ENCODE peak calls at places on chromosomes 2 and 18, in eight cellular contexts. B is posterior vena cava; C is stimulated activated CD8-positive, alpha-beta memory T cell treated with anti-CD3 and anti-CD28 coated beads, Interleukin-12 subunit alpha, Interleukin-12 subunit beta, amount 100 ng/mL, for 4 hours; J is CD8-positive, alpha-beta T cell; I is nephron progenitor cell; F is psoas muscle; V is AG08396; D is MM.1S. Y is an unnamed sample.

GRCh38 chr2:190255668-190256067 is 64.0 kb downstream of the HIBCH start:
- DNase-seq in C (no peak), B (no peak), D (no peak), F (no peak), V (no peak), J (no peak), I (no peak), Y (no peak)

GRCh38 chr2:239368906-239369584 is 31.8 kb downstream of the HDAC4 start:
- DNase-seq in D (no peak), J (no peak), F (peak; percentile 36), B (peak; percentile 70), C (no peak), V (no peak), I (no peak), Y (no peak)

GRCh38 chr18:59570101-59570875 is 126.9 kb downstream of the CCBE1 start:
- DNase-seq in B (no peak), J (no peak), C (no peak), V (no peak), I (peak; percentile 22), F (no peak), D (no peak), Y (no peak)

GRCh38 chr2:14907014-14907612 is 274.6 kb downstream of the LRATD1 start:
- DNase-seq in B (no peak), F (no peak), D (no peak), J (no peak), I (no peak), C (no peak), V (no peak), Y (no peak)

GRCh38 chr2:204834716-204835115 is 289.4 kb downstream of the PARD3B start:
- DNase-seq in C (no peak), I (no peak), B (no peak), J (no peak), F (no peak), D (peak; percentile 16), V (no peak), Y (no peak)

GRCh38 chr2:127095367-127095641 is 11.7 kb downstream of the BIN1 start:
- DNase-seq in I (no peak), J (no peak), F (peak; percentile 53), C (no peak), V (no peak), B (no peak), D (no peak), Y (no peak)

GRCh38 chr18:48139427-48140347 is 209.2 kb upstream of the SMAD2 start:
- DNase-seq in C (no peak), V (no peak), B (no peak), F (no peak), D (no peak), J (no peak), I (no peak), Y (no peak)

GRCh38 chr18:33647365-33647764 is 69.3 kb downstream of the ASXL3 start:
- DNase-seq in D (no peak), I (no peak), F (no peak), C (no peak), J (no peak), V (no peak), B (no peak), Y (no peak)

GRCh38 chr2:8298783-8299182 is 383.1 kb upstream of the ID2 start:
- DNase-seq in V (no peak), J (no peak), F (no peak), B (no peak), D (no peak), I (no peak), C (no peak), Y (peak; percentile 30)

GRCh38 chr18:24274822-24275221 is 122.8 kb downstream of the OSBPL1A start:
- DNase-seq in C (no peak), F (no peak), B (no peak), I (no peak), D (no peak), J (no peak), V (no peak), Y (no peak)

GRCh38 chr2:80589070-80589469 is 284.5 kb upstream of the LRRTM1 start:
- DNase-seq in F (peak; percentile 23), V (no peak), I (no peak), D (no peak), C (no peak), J (no peak), B (no peak), Y (no peak)

GRCh38 chr2:166563894-166564293 is 69.8 kb upstream of the SCN7A start:
- DNase-seq in V (no peak), F (no peak), J (no peak), C (no peak), I (no peak), B (no peak), D (no peak), Y (no peak)

GRCh38 chr2:63819765-63820717 is 21.7 kb upstream of the UGP2 start:
- DNase-seq in V (no peak), J (no peak), C (no peak), B (no peak), D (no peak), I (no peak), F (peak; percentile 75), Y (no peak)

GRCh38 chr2:173940208-173941020 is 24.8 kb downstream of the SP3 start:
- DNase-seq in J (no peak), B (no peak), F (no peak), D (no peak), V (no peak), C (no peak), I (no peak), Y (no peak)

GRCh38 chr2:7773362-7773973 is 856.3 kb downstream of the RNF144A start:
- DNase-seq in C (no peak), I (no peak), J (no peak), D (peak; percentile 19), F (no peak), V (no peak), B (no peak), Y (peak; percentile 33)

GRCh38 chr2:237540823-237541222 is 25.6 kb upstream of the PRLH start:
- DNase-seq in F (peak; percentile 87), I (no peak), J (no peak), D (no peak), V (peak; percentile 82), C (no peak), B (no peak), Y (no peak)

GRCh38 chr18:47944972-47945843 is 14.7 kb upstream of the SMAD2 start:
- DNase-seq in D (no peak), F (no peak), B (no peak), J (no peak), V (no peak), C (no peak), I (no peak), Y (no peak)

GRCh38 chr18:56576826-56577573 is 61.4 kb downstream of the TXNL1 start:
- DNase-seq in C (no peak), D (no peak), V (no peak), I (no peak), J (no peak), B (no peak), F (no peak), Y (no peak)

GRCh38 chr2:240586919-240587800 is 626 bp downstream of the CAPN10 start:
- DNase-seq in J (no peak), D (peak; percentile 80), V (peak; percentile 53), I (peak; percentile 50), F (no peak), C (peak; percentile 25), B (peak; percentile 86), Y (no peak)

GRCh38 chr2:188456114-188456909 is 164.6 kb downstream of the GULP1 start:
- DNase-seq in D (no peak), J (no peak), V (no peak), C (no peak), F (no peak), B (no peak), I (no peak), Y (no peak)

Y was measured in KG1.